ENCODE peak calls at places on chromosome 21, in ten cellular contexts. One of them, this sample, is unnamed. For H3K4me1 and H3K36me3, the result is how much of the 10 kb centered on the place peaks cover.

GRCh38 chr21:42939581-42940413 is 14.4 kb upstream of the ERVH48-1 start:
- DNase-seq in CD8-positive, alpha-beta memory T cell: no peak
- DNase-seq in CD4-positive, CD25-positive, alpha-beta regulatory T cell: no peak
- DNase-seq in Peyer's patch: no peak
- DNase-seq in ascending aorta: peak
- DNase-seq in upper lobe of right lung: peak
- DNase-seq in transverse colon: peak
- DNase-seq in stomach: peak
- DNase-seq in OCI-LY7: no peak
- DNase-seq in HepG2: peak
- DNase-seq in this sample: peak

GRCh38 chr21:43764576-43765495 is 11.3 kb downstream of the CSTB start:
- DNase-seq in CD8-positive, alpha-beta memory T cell: no peak
- DNase-seq in CD4-positive, CD25-positive, alpha-beta regulatory T cell: no peak
- DNase-seq in Peyer's patch: no peak
- DNase-seq in ascending aorta: no peak
- DNase-seq in upper lobe of right lung: no peak
- DNase-seq in transverse colon: no peak
- DNase-seq in stomach: no peak
- DNase-seq in OCI-LY7: no peak
- DNase-seq in HepG2: no peak
- DNase-seq in this sample: no peak

GRCh38 chr21:29475329-29475728 is 176.6 kb downstream of the BACH1 start:
- DNase-seq in CD8-positive, alpha-beta memory T cell: no peak
- DNase-seq in CD4-positive, CD25-positive, alpha-beta regulatory T cell: no peak
- DNase-seq in Peyer's patch: no peak
- DNase-seq in ascending aorta: no peak
- DNase-seq in upper lobe of right lung: no peak
- DNase-seq in transverse colon: no peak
- DNase-seq in stomach: no peak
- DNase-seq in OCI-LY7: no peak
- DNase-seq in HepG2: no peak
- DNase-seq in this sample: no peak

GRCh38 chr21:26280715-26281310 is 110.2 kb upstream of the APP start:
- DNase-seq in CD8-positive, alpha-beta memory T cell: no peak
- DNase-seq in CD4-positive, CD25-positive, alpha-beta regulatory T cell: no peak
- DNase-seq in Peyer's patch: no peak
- DNase-seq in ascending aorta: no peak
- DNase-seq in upper lobe of right lung: no peak
- DNase-seq in transverse colon: no peak
- DNase-seq in stomach: no peak
- DNase-seq in OCI-LY7: no peak
- DNase-seq in HepG2: no peak
- DNase-seq in this sample: no peak

GRCh38 chr21:39969691-39970364 is 102.6 kb downstream of the PCP4 start:
- DNase-seq in CD8-positive, alpha-beta memory T cell: no peak
- DNase-seq in CD4-positive, CD25-positive, alpha-beta regulatory T cell: no peak
- DNase-seq in Peyer's patch: no peak
- DNase-seq in ascending aorta: no peak
- DNase-seq in upper lobe of right lung: no peak
- DNase-seq in transverse colon: no peak
- DNase-seq in stomach: no peak
- DNase-seq in OCI-LY7: no peak
- DNase-seq in HepG2: no peak
- DNase-seq in this sample: no peak

GRCh38 chr21:35603471-35603870 is 456.9 kb downstream of the SETD4 start:
- DNase-seq in CD8-positive, alpha-beta memory T cell: no peak
- DNase-seq in CD4-positive, CD25-positive, alpha-beta regulatory T cell: no peak
- DNase-seq in Peyer's patch: no peak
- DNase-seq in ascending aorta: no peak
- DNase-seq in upper lobe of right lung: no peak
- DNase-seq in transverse colon: no peak
- DNase-seq in stomach: no peak
- DNase-seq in OCI-LY7: no peak
- DNase-seq in HepG2: no peak
- DNase-seq in this sample: peak

GRCh38 chr21:29819675-29820337 is 120.0 kb downstream of the GRIK1 start:
- DNase-seq in CD8-positive, alpha-beta memory T cell: no peak
- DNase-seq in CD4-positive, CD25-positive, alpha-beta regulatory T cell: no peak
- DNase-seq in Peyer's patch: no peak
- DNase-seq in ascending aorta: no peak
- DNase-seq in upper lobe of right lung: no peak
- DNase-seq in transverse colon: no peak
- DNase-seq in stomach: no peak
- DNase-seq in OCI-LY7: no peak
- DNase-seq in HepG2: no peak
- DNase-seq in this sample: no peak

GRCh38 chr21:35578831-35579470 is 481.4 kb downstream of the SETD4 start:
- DNase-seq in CD8-positive, alpha-beta memory T cell: no peak
- DNase-seq in CD4-positive, CD25-positive, alpha-beta regulatory T cell: no peak
- DNase-seq in Peyer's patch: no peak
- DNase-seq in ascending aorta: no peak
- DNase-seq in upper lobe of right lung: no peak
- DNase-seq in transverse colon: no peak
- DNase-seq in stomach: no peak
- DNase-seq in OCI-LY7: no peak
- DNase-seq in HepG2: peak
- DNase-seq in this sample: no peak

GRCh38 chr21:38438476-38438893 is 59.8 kb downstream of the ERG start:
- DNase-seq in CD8-positive, alpha-beta memory T cell: no peak
- DNase-seq in CD4-positive, CD25-positive, alpha-beta regulatory T cell: no peak
- DNase-seq in Peyer's patch: no peak
- DNase-seq in ascending aorta: no peak
- DNase-seq in upper lobe of right lung: peak
- DNase-seq in transverse colon: no peak
- DNase-seq in stomach: no peak
- DNase-seq in OCI-LY7: no peak
- DNase-seq in HepG2: no peak
- DNase-seq in this sample: no peak

GRCh38 chr21:40204956-40205355 is 337.7 kb downstream of the PCP4 start:
- DNase-seq in CD8-positive, alpha-beta memory T cell: no peak
- DNase-seq in CD4-positive, CD25-positive, alpha-beta regulatory T cell: no peak
- DNase-seq in Peyer's patch: no peak
- DNase-seq in ascending aorta: no peak
- DNase-seq in upper lobe of right lung: no peak
- DNase-seq in transverse colon: no peak
- DNase-seq in stomach: no peak
- DNase-seq in OCI-LY7: no peak
- DNase-seq in HepG2: no peak
- DNase-seq in this sample: no peak

GRCh38 chr21:8989883-8990325 is 1531.5 kb upstream of the TPTE start:
- DNase-seq in CD8-positive, alpha-beta memory T cell: no peak
- DNase-seq in CD4-positive, CD25-positive, alpha-beta regulatory T cell: no peak
- DNase-seq in Peyer's patch: no peak
- DNase-seq in ascending aorta: no peak
- DNase-seq in upper lobe of right lung: no peak
- DNase-seq in transverse colon: no peak
- DNase-seq in stomach: no peak
- DNase-seq in OCI-LY7: no peak
- DNase-seq in HepG2: peak
- DNase-seq in this sample: no peak

GRCh38 chr21:38807987-38808386 is 2.3 kb downstream of the ETS2 start:
- DNase-seq in CD8-positive, alpha-beta memory T cell: no peak
- DNase-seq in CD4-positive, CD25-positive, alpha-beta regulatory T cell: no peak
- DNase-seq in Peyer's patch: no peak
- DNase-seq in ascending aorta: no peak
- DNase-seq in upper lobe of right lung: no peak
- DNase-seq in transverse colon: peak
- DNase-seq in stomach: no peak
- DNase-seq in OCI-LY7: no peak
- DNase-seq in HepG2: no peak
- DNase-seq in this sample: no peak

GRCh38 chr21:46284077-46284644 is 1.2 kb downstream of the MCM3AP start:
- DNase-seq in CD8-positive, alpha-beta memory T cell: no peak
- DNase-seq in CD4-positive, CD25-positive, alpha-beta regulatory T cell: no peak
- DNase-seq in Peyer's patch: no peak
- DNase-seq in ascending aorta: no peak
- DNase-seq in upper lobe of right lung: no peak
- DNase-seq in transverse colon: peak
- DNase-seq in stomach: no peak
- DNase-seq in OCI-LY7: no peak
- DNase-seq in HepG2: no peak
- DNase-seq in this sample: peak

GRCh38 chr21:29190920-29191319 is 60.5 kb downstream of the MAP3K7CL start:
- DNase-seq in CD8-positive, alpha-beta memory T cell: no peak
- DNase-seq in CD4-positive, CD25-positive, alpha-beta regulatory T cell: no peak
- DNase-seq in Peyer's patch: no peak
- DNase-seq in ascending aorta: no peak
- DNase-seq in upper lobe of right lung: no peak
- DNase-seq in transverse colon: no peak
- DNase-seq in stomach: no peak
- DNase-seq in OCI-LY7: no peak
- DNase-seq in HepG2: peak
- DNase-seq in this sample: no peak

GRCh38 chr21:36188081-36188681 is 31.6 kb downstream of the DOP1B start:
- DNase-seq in CD8-positive, alpha-beta memory T cell: no peak
- DNase-seq in CD4-positive, CD25-positive, alpha-beta regulatory T cell: no peak
- DNase-seq in Peyer's patch: peak
- DNase-seq in ascending aorta: no peak
- DNase-seq in upper lobe of right lung: peak
- DNase-seq in transverse colon: peak
- DNase-seq in stomach: peak
- DNase-seq in OCI-LY7: no peak
- DNase-seq in HepG2: peak
- DNase-seq in this sample: peak

GRCh38 chr21:14383596-14384210 is 757 bp upstream of the HSPA13 start:
- DNase-seq in CD8-positive, alpha-beta memory T cell: no peak
- DNase-seq in CD4-positive, CD25-positive, alpha-beta regulatory T cell: no peak
- DNase-seq in Peyer's patch: no peak
- DNase-seq in ascending aorta: no peak
- DNase-seq in upper lobe of right lung: no peak
- DNase-seq in transverse colon: no peak
- DNase-seq in stomach: no peak
- DNase-seq in OCI-LY7: peak
- DNase-seq in HepG2: no peak
- DNase-seq in this sample: peak

GRCh38 chr21:35635261-35635660 is 425.1 kb downstream of the SETD4 start:
- DNase-seq in CD8-positive, alpha-beta memory T cell: no peak
- DNase-seq in CD4-positive, CD25-positive, alpha-beta regulatory T cell: no peak
- DNase-seq in Peyer's patch: no peak
- DNase-seq in ascending aorta: no peak
- DNase-seq in upper lobe of right lung: no peak
- DNase-seq in transverse colon: no peak
- DNase-seq in stomach: no peak
- DNase-seq in OCI-LY7: no peak
- DNase-seq in HepG2: no peak
- DNase-seq in this sample: no peak

GRCh38 chr21:36928960-36929359 is 37.5 kb downstream of the HLCS start:
- DNase-seq in CD8-positive, alpha-beta memory T cell: no peak
- DNase-seq in CD4-positive, CD25-positive, alpha-beta regulatory T cell: no peak
- DNase-seq in Peyer's patch: no peak
- DNase-seq in ascending aorta: no peak
- DNase-seq in upper lobe of right lung: no peak
- DNase-seq in transverse colon: no peak
- DNase-seq in stomach: peak
- DNase-seq in OCI-LY7: no peak
- DNase-seq in HepG2: no peak
- DNase-seq in this sample: peak

GRCh38 chr21:43846430-43846829 is 18.6 kb upstream of the AGPAT3 start:
- DNase-seq in CD8-positive, alpha-beta memory T cell: no peak
- DNase-seq in CD4-positive, CD25-positive, alpha-beta regulatory T cell: no peak
- DNase-seq in Peyer's patch: no peak
- DNase-seq in ascending aorta: no peak
- DNase-seq in upper lobe of right lung: no peak
- DNase-seq in transverse colon: no peak
- DNase-seq in stomach: no peak
- DNase-seq in OCI-LY7: no peak
- DNase-seq in HepG2: no peak
- DNase-seq in this sample: no peak

DNA sequence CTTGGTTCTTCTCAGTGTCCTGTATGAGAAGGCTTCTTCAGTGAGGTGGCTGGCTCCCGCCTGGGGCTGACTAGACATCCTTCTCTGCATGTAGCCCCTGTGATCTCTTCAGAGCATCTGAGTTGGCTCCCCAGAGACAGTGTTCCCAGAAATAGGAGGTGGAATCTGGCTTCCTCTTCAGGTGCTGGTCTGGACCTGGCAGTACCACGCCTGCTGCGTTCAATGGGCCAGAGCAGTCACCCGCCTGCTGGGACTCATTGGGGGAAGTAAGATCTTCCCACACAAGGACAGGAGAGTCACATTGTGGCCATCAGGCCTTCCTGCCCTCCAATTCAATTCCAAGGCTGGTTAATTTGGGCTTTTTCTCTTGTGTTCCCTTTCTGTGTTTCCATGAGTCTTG is 51.0 kb downstream of the ADARB1 start:
- DNase-seq in CD8-positive, alpha-beta memory T cell: no peak
- DNase-seq in CD4-positive, CD25-positive, alpha-beta regulatory T cell: no peak
- DNase-seq in Peyer's patch: no peak
- DNase-seq in ascending aorta: no peak
- DNase-seq in upper lobe of right lung: no peak
- DNase-seq in transverse colon: no peak
- DNase-seq in stomach: no peak
- DNase-seq in OCI-LY7: peak
- DNase-seq in HepG2: no peak
- DNase-seq in this sample: no peak
- H3K4me1 ChIP-seq in CD8-positive, alpha-beta memory T cell: under half
- H3K4me1 ChIP-seq in CD4-positive, CD25-positive, alpha-beta regulatory T cell: under half
- H3K4me1 ChIP-seq in Peyer's patch: under half
- H3K4me1 ChIP-seq in ascending aorta: under half
- H3K4me1 ChIP-seq in upper lobe of right lung: under half
- H3K4me1 ChIP-seq in transverse colon: under half
- H3K4me1 ChIP-seq in stomach: under half
- H3K4me1 ChIP-seq in OCI-LY7: half or more
- H3K4me1 ChIP-seq in HepG2: under half
- H3K4me1 ChIP-seq in this sample: under half

GRCh38 chr21:41916888-41917433 is 36.9 kb downstream of the C2CD2 start:
- DNase-seq in CD8-positive, alpha-beta memory T cell: no peak
- DNase-seq in CD4-positive, CD25-positive, alpha-beta regulatory T cell: no peak
- DNase-seq in Peyer's patch: no peak
- DNase-seq in ascending aorta: no peak
- DNase-seq in upper lobe of right lung: no peak
- DNase-seq in transverse colon: no peak
- DNase-seq in stomach: no peak
- DNase-seq in OCI-LY7: peak
- DNase-seq in HepG2: no peak
- DNase-seq in this sample: no peak
- H3K36me3 ChIP-seq in CD8-positive, alpha-beta memory T cell: under half
- H3K36me3 ChIP-seq in CD4-positive, CD25-positive, alpha-beta regulatory T cell: under half
- H3K36me3 ChIP-seq in Peyer's patch: under half
- H3K36me3 ChIP-seq in ascending aorta: under half
- H3K36me3 ChIP-seq in upper lobe of right lung: half or more
- H3K36me3 ChIP-seq in transverse colon: under half
- H3K36me3 ChIP-seq in stomach: half or more
- H3K36me3 ChIP-seq in OCI-LY7: under half
- H3K36me3 ChIP-seq in HepG2: half or more
- H3K36me3 ChIP-seq in this sample: under half

GRCh38 chr21:33265664-33266049 is 510 bp upstream of the IL10RB start:
- DNase-seq in CD8-positive, alpha-beta memory T cell: no peak
- DNase-seq in CD4-positive, CD25-positive, alpha-beta regulatory T cell: peak
- DNase-seq in Peyer's patch: no peak
- DNase-seq in ascending aorta: peak
- DNase-seq in upper lobe of right lung: peak
- DNase-seq in transverse colon: peak
- DNase-seq in stomach: peak
- DNase-seq in OCI-LY7: peak
- DNase-seq in HepG2: no peak
- DNase-seq in this sample: no peak
- H3K4me3 ChIP-seq in CD8-positive, alpha-beta memory T cell: peak
- H3K4me3 ChIP-seq in CD4-positive, CD25-positive, alpha-beta regulatory T cell: peak
- H3K4me3 ChIP-seq in Peyer's patch: peak
- H3K4me3 ChIP-seq in ascending aorta: peak
- H3K4me3 ChIP-seq in upper lobe of right lung: peak
- H3K4me3 ChIP-seq in transverse colon: peak
- H3K4me3 ChIP-seq in stomach: peak
- H3K4me3 ChIP-seq in OCI-LY7: peak
- H3K4me3 ChIP-seq in HepG2: peak
- H3K4me3 ChIP-seq in this sample: peak

GRCh38 chr21:41597227-41597626 is 89.3 kb upstream of the TMPRSS2 start:
- DNase-seq in CD8-positive, alpha-beta memory T cell: no peak
- DNase-seq in CD4-positive, CD25-positive, alpha-beta regulatory T cell: no peak
- DNase-seq in Peyer's patch: no peak
- DNase-seq in ascending aorta: no peak
- DNase-seq in upper lobe of right lung: no peak
- DNase-seq in transverse colon: no peak
- DNase-seq in stomach: no peak
- DNase-seq in OCI-LY7: no peak
- DNase-seq in HepG2: no peak
- DNase-seq in this sample: no peak
- H3K4me1 ChIP-seq in CD8-positive, alpha-beta memory T cell: under half
- H3K4me1 ChIP-seq in CD4-positive, CD25-positive, alpha-beta regulatory T cell: under half
- H3K4me1 ChIP-seq in Peyer's patch: under half
- H3K4me1 ChIP-seq in ascending aorta: under half
- H3K4me1 ChIP-seq in upper lobe of right lung: under half
- H3K4me1 ChIP-seq in transverse colon: under half
- H3K4me1 ChIP-seq in stomach: under half
- H3K4me1 ChIP-seq in OCI-LY7: under half
- H3K4me1 ChIP-seq in HepG2: under half
- H3K4me1 ChIP-seq in this sample: under half